ENCODE peak calls at places on chromosomes 13 and 19, in four cellular contexts. One of them, this sample, is unnamed.

GRCh38 chr13:101018720-101019119 is 344.1 kb upstream of the TMTC4 start:
- DNase-seq in NT2/D1: no peak
- DNase-seq in ovary: no peak
- DNase-seq in aorta: no peak
- DNase-seq in this sample: no peak

GRCh38 chr19:15897738-15898276 is at the start of gene CYP4F2:
- DNase-seq in NT2/D1: no peak
- DNase-seq in aorta: no peak
- DNase-seq in ovary: no peak
- DNase-seq in this sample: no peak

GRCh38 chr19:19201697-19202630 is 1.2 kb downstream of the NR2C2AP start:
- DNase-seq in ovary: no peak
- DNase-seq in aorta: no peak
- DNase-seq in NT2/D1: no peak
- DNase-seq in this sample: no peak

GRCh38 chr13:73177911-73178565 is 119.2 kb downstream of the KLF5 start:
- DNase-seq in aorta: no peak
- DNase-seq in NT2/D1: no peak
- DNase-seq in ovary: no peak
- DNase-seq in this sample: no peak

GRCh38 chr13:20360041-20360491 is 127.9 kb upstream of the GJB6 start:
- DNase-seq in aorta: no peak
- DNase-seq in NT2/D1: no peak
- DNase-seq in ovary: no peak
- DNase-seq in this sample: no peak

GRCh38 chr19:18832331-18833140 is 777 bp downstream of the UPF1 start:
- DNase-seq in aorta: no peak
- DNase-seq in ovary: peak; percentile 67
- DNase-seq in NT2/D1: no peak
- DNase-seq in this sample: no peak

GRCh38 chr13:21025539-21025938 is 35.8 kb downstream of the LATS2 start:
- DNase-seq in NT2/D1: no peak
- DNase-seq in ovary: no peak
- DNase-seq in aorta: no peak
- DNase-seq in this sample: no peak

GRCh38 chr19:32674959-32675719 is at the start of gene ANKRD27:
- DNase-seq in ovary: peak; percentile 99
- DNase-seq in aorta: peak; percentile 99
- DNase-seq in NT2/D1: peak; percentile 90
- DNase-seq in this sample: peak; percentile 95

GRCh38 chr19:33282036-33282686 is 20.2 kb downstream of the CEBPA start:
- DNase-seq in ovary: no peak
- DNase-seq in aorta: no peak
- DNase-seq in NT2/D1: no peak
- DNase-seq in this sample: no peak

GRCh38 chr19:51478381-51479285 is at the start of gene CEACAM18:
- DNase-seq in aorta: no peak
- DNase-seq in ovary: no peak
- DNase-seq in NT2/D1: no peak
- DNase-seq in this sample: no peak

GRCh38 chr19:55146078-55146647 is 2.8 kb downstream of the TNNT1 start:
- DNase-seq in NT2/D1: no peak
- DNase-seq in aorta: no peak
- DNase-seq in ovary: no peak
- DNase-seq in this sample: peak; percentile 64

GRCh38 chr13:23960566-23961156 is 63.4 kb upstream of the C1QTNF9B start:
- DNase-seq in aorta: no peak
- DNase-seq in ovary: no peak
- DNase-seq in NT2/D1: peak; percentile 8
- DNase-seq in this sample: peak; percentile 27

GRCh38 chr13:114222461-114222968 is 12.2 kb upstream of the CDC16 start:
- DNase-seq in NT2/D1: no peak
- DNase-seq in ovary: peak; percentile 56
- DNase-seq in aorta: no peak
- DNase-seq in this sample: no peak

GRCh38 chr19:55189424-55189823 is 9.3 kb upstream of the SYT5 start:
- DNase-seq in aorta: no peak
- DNase-seq in NT2/D1: no peak
- DNase-seq in ovary: no peak
- DNase-seq in this sample: peak; percentile 88

GRCh38 chr13:43522788-43523187 is 264.0 kb downstream of the ENOX1 start:
- DNase-seq in ovary: no peak
- DNase-seq in NT2/D1: no peak
- DNase-seq in aorta: no peak
- DNase-seq in this sample: no peak

DNA sequence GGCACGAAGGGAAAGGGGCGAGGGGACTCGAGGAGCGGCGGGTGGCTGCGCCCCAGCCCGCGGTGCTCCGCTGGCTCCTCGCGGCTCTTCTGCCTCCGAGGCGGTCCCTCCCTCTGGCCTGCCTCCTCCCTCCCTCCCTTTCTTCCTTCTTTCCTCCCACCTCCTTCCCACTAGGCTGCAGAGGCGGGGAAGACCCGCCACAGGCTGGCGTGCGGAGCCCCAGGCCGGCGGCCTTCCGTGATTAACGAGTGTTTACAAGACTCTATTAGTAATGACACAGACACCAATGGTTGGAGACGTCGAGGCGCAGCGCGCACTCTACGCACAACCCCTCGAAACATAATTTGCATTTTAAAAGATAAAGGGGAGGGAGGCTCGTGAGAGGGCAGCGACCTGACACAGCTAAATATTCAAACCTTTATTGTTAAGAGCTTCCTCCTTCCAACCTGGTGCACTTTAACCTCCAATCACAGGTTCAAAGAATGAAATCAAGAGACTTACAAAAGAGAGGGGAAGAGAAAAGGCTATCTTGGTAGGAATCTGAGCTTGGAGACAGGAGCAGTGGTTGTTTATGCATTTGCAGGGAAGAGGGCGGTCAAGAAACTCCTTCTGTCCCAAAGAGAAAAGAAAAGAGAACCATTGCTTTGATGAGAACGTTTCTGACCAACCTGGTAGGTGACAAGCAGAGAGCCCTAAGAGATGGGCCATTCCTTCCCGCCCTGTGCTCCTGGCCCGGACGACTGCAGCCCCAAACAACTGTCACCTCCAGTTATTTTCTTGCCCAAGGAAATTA is at the start of gene CDX2:
- DNase-seq in aorta: no peak
- DNase-seq in NT2/D1: no peak
- DNase-seq in ovary: no peak
- DNase-seq in this sample: peak; percentile 55
- H3K4me1 ChIP-seq in aorta: no peaks in the 10 kb centered on the region
- H3K4me1 ChIP-seq in NT2/D1: peaks cover 11% of the 10 kb centered on the region
- H3K4me1 ChIP-seq in ovary: no peaks in the 10 kb centered on the region
- H3K4me1 ChIP-seq in this sample: peaks cover 20% of the 10 kb centered on the region

DNA sequence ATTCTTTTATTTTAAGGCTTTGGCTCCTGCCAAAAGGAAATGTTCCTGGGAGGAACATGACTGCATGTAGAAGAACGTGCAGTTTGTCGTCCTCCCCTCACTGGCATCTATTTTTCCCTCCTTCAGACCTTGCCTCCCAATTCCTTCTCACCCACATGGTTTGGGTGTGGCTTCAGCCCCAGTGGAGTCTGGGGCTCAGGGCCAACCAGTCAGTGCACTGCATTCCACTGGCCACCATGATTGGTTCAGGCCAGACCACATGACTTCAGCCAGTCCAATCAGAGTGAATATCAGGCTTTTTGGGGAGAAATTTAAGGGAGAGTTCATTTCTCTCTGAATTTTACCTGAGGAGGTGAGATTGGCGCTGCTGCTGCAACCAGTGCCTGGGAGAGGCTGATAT is 171.6 kb downstream of the ZIC5 start:
- DNase-seq in NT2/D1: no peak
- DNase-seq in ovary: no peak
- DNase-seq in aorta: no peak
- DNase-seq in this sample: no peak
- H3K4me1 ChIP-seq in NT2/D1: peaks cover 2% of the 10 kb centered on the region
- H3K4me1 ChIP-seq in ovary: no peaks in the 10 kb centered on the region
- H3K4me1 ChIP-seq in aorta: no peaks in the 10 kb centered on the region
- H3K4me1 ChIP-seq in this sample: no peaks in the 10 kb centered on the region

GRCh38 chr19:5289060-5289990 is 51.3 kb downstream of the PTPRS start:
- DNase-seq in NT2/D1: no peak
- DNase-seq in aorta: no peak
- DNase-seq in ovary: no peak
- DNase-seq in this sample: no peak

GRCh38 chr19:5291588-5292193 is 48.9 kb downstream of the PTPRS start:
- DNase-seq in ovary: no peak
- DNase-seq in NT2/D1: no peak
- DNase-seq in aorta: no peak
- DNase-seq in this sample: no peak

GRCh38 chr19:5292453-5292842 is 48.2 kb downstream of the PTPRS start:
- DNase-seq in aorta: no peak
- DNase-seq in NT2/D1: no peak
- DNase-seq in ovary: no peak
- DNase-seq in this sample: no peak

GRCh38 chr19:5288347-5288739 is 52.3 kb downstream of the PTPRS start:
- DNase-seq in ovary: no peak
- DNase-seq in NT2/D1: no peak
- DNase-seq in aorta: no peak
- DNase-seq in this sample: no peak

DNA sequence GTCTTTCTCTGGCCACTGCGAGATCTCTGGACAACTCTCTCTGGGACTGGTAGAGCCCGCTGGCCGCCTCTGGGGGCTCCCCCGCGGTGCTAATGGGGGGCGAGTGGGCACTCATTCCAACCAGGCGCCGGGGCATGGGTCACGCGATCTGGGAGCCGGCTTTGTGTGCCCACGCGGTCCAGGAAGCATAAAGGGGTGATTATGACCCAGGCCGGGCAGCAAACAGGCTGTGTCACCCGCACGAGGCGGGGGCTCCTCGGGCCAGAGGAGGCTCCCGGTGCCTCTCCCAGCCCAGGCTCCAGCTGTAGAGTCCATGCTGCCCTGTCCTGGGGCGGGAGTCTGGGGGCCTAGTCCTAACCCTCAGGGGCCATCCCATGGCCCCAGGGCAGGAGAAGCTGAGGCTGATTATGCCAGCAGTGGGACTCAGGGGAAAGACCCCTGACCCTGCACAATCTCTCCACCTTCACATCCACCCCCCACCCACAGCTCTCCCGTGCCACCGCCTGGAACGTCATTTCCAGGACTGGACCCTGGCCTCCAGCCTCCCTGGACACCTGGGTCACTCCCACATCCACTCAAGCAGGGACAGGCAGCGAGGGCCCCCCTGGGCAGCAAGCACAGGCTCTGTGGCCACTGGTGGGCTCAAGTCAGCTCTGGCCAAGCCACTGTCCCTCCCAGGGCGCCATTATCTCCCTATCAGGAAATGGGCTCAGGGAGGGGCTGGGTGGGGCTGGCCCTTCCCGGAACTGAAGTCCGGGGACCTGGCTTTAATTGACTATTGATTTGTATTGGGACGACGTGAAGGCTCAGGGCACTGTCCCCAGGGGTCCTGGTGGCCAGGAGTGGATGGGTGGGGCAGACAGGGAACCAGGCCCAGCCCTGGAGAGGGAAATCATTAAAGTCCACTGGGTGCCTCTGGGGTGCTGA is 50.0 kb downstream of the PTPRS start:
- DNase-seq in ovary: peak; percentile 41
- DNase-seq in NT2/D1: no peak
- DNase-seq in aorta: no peak
- DNase-seq in this sample: no peak
- H3K4me1 ChIP-seq in ovary: peaks cover 16% of the 10 kb centered on the region
- H3K4me1 ChIP-seq in NT2/D1: peaks cover 42% of the 10 kb centered on the region
- H3K4me1 ChIP-seq in aorta: no peaks in the 10 kb centered on the region
- H3K4me1 ChIP-seq in this sample: peaks cover 3% of the 10 kb centered on the region

DNA sequence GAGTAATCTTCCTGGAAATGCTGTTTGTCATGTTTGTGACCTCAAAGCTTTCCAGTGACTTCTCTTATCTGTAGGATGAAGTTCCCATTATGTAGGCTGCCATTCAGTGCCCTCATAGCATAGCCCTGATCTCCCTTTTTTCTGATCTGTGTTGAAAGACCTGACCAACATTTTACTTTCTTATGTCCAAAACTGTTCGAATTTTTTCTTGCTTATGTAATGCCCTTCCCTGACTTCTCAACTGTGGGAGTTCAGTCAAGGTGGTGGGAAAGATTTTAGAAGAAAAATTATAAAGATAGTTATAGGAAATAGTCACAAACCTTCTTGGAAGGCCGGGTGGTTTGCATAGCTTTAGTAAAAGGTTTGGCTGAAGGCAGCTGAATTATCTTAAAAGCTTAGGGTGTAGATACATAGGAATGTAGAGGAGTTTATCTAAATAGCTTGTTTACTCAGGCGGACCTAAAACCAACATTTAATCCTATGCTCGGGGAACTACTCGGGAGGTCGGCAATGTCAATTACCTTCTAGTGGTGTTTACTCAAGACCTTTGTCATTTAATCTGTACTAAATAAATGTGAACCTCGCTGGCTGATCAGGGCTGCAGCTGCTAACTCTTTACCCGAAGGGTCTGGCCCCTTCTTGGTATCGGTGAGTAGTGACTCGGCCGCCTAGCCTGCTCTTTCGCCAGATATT is 44.3 kb downstream of the PSG3 start:
- DNase-seq in NT2/D1: no peak
- DNase-seq in aorta: no peak
- DNase-seq in ovary: no peak
- DNase-seq in this sample: no peak
- H3K4me1 ChIP-seq in NT2/D1: no peaks in the 10 kb centered on the region
- H3K4me1 ChIP-seq in aorta: no peaks in the 10 kb centered on the region
- H3K4me1 ChIP-seq in ovary: no peaks in the 10 kb centered on the region
- H3K4me1 ChIP-seq in this sample: no peaks in the 10 kb centered on the region

GRCh38 chr13:40404967-40405716 is 261.3 kb downstream of the FOXO1 start:
- DNase-seq in NT2/D1: no peak
- DNase-seq in ovary: no peak
- DNase-seq in aorta: no peak
- DNase-seq in this sample: no peak
- H3K4me1 ChIP-seq in NT2/D1: peaks cover 5% of the 10 kb centered on the region
- H3K4me1 ChIP-seq in ovary: peaks cover 13% of the 10 kb centered on the region
- H3K4me1 ChIP-seq in aorta: no peaks in the 10 kb centered on the region
- H3K4me1 ChIP-seq in this sample: peaks cover 69% of the 10 kb centered on the region

DNA sequence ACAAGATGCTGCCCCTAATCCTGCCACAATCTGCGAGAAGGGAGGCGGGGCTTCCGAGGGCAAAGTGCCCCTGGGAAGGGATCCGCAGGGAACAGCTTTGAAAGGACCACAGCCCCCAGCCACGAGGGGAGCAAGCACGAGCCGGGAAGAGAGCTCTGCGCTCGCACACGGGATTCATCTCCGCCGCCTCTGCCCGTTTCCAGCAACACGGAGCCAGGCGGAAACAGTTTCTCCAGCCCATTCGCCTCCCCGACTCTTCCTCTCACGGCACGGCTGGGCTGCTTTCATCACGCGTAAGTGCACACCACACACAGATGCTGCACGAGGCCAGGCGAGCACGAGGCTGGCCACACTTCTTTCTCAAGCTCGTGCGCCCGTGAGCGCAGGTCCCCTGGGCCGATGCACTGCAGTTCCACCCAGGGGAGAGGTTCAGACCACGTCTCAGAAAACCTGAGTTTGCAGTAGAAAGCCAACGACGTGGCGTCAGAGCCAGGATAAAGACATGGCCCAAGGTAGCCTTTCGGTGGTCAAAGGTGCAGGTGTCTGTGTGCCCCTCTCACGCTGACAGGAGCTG is 33.6 kb downstream of the NAXD start:
- DNase-seq in ovary: no peak
- DNase-seq in NT2/D1: no peak
- DNase-seq in aorta: peak; percentile 67
- DNase-seq in this sample: no peak
- H3K4me1 ChIP-seq in ovary: peaks cover 4% of the 10 kb centered on the region
- H3K4me1 ChIP-seq in NT2/D1: peaks cover 10% of the 10 kb centered on the region
- H3K4me1 ChIP-seq in aorta: no peaks in the 10 kb centered on the region
- H3K4me1 ChIP-seq in this sample: no peaks in the 10 kb centered on the region

GRCh38 chr19:48619692-48620565 is 623 bp downstream of the SPHK2 start:
- DNase-seq in aorta: no peak
- DNase-seq in NT2/D1: no peak
- DNase-seq in ovary: peak; percentile 42
- DNase-seq in this sample: no peak
- H3K4me1 ChIP-seq in aorta: no peaks in the 10 kb centered on the region
- H3K4me1 ChIP-seq in NT2/D1: peaks cover 23% of the 10 kb centered on the region
- H3K4me1 ChIP-seq in ovary: peaks cover 7% of the 10 kb centered on the region
- H3K4me1 ChIP-seq in this sample: peaks cover 41% of the 10 kb centered on the region